ENCODE peak calls at places on chromosome 20, in four cellular contexts. Y is effector memory CD4-positive, alpha-beta T cell; V is caudate nucleus; D is activated CD4-positive, alpha-beta memory T cell treated with anti-CD3 and anti-CD28 coated beads for 36 hours. W is an unnamed sample.

GRCh38 chr20:30598460-30599230 is 658.8 kb upstream of the DEFB115 start:
- DNase-seq in D (no peak), V (no peak), Y (no peak), W (no peak)

GRCh38 chr20:37346232-37346525 is 239 bp downstream of the SRC start:
- DNase-seq in D (no peak), Y (no peak), V (no peak), W (no peak)

GRCh38 chr20:41330343-41330720 is 10.3 kb upstream of the LPIN3 start:
- DNase-seq in D (no peak), Y (no peak), V (no peak), W (no peak)

GRCh38 chr20:1527923-1528322 is 29.6 kb downstream of the SIRPD start:
- DNase-seq in Y (no peak), V (no peak), D (no peak), W (no peak)

GRCh38 chr20:22577515-22578220 is 6.7 kb downstream of the FOXA2 start:
- DNase-seq in V (no peak), D (no peak), Y (no peak), W (no peak)

GRCh38 chr20:59015812-59016711 is 3.2 kb upstream of the TUBB1 start:
- DNase-seq in V (no peak), D (peak; percentile 6), Y (no peak), W (no peak)

GRCh38 chr20:32300647-32301046 is 23.2 kb downstream of the KIF3B start:
- DNase-seq in D (no peak), V (no peak), Y (no peak), W (no peak)

GRCh38 chr20:1664911-1665310 is 7.3 kb upstream of the SIRPG start:
- DNase-seq in Y (peak; percentile 38), D (peak; percentile 84), V (no peak), W (no peak)

GRCh38 chr20:37305079-37305478 is 15.6 kb downstream of the MANBAL start:
- DNase-seq in Y (no peak), V (no peak), D (no peak), W (no peak)

GRCh38 chr20:4455301-4455701 is 266.4 kb upstream of the PRND start:
- DNase-seq in Y (no peak), D (no peak), V (no peak), W (no peak)

GRCh38 chr20:2879148-2879547 is 5.9 kb downstream of the PTPRA start:
- DNase-seq in D (no peak), V (no peak), Y (no peak), W (peak; percentile 45)

GRCh38 chr20:6126846-6127245 is 4.0 kb upstream of the FERMT1 start:
- DNase-seq in Y (no peak), D (no peak), V (no peak), W (no peak)

GRCh38 chr20:19047040-19047950 is 165.1 kb upstream of the SLC24A3 start:
- DNase-seq in D (no peak), V (no peak), Y (no peak), W (no peak)

GRCh38 chr20:48285656-48286055 is 500.4 kb upstream of the SULF2 start:
- DNase-seq in Y (no peak), D (no peak), V (no peak), W (no peak)

GRCh38 chr20:49290608-49291191 is 12.8 kb upstream of the ZNFX1 start:
- DNase-seq in D (no peak), Y (no peak), V (no peak), W (no peak)

GRCh38 chr20:45153147-45153546 is 21.6 kb upstream of the PI3 start:
- DNase-seq in D (no peak), Y (no peak), V (no peak), W (no peak)

GRCh38 chr20:63099426-63100267 is 92.9 kb upstream of the BHLHE23 start:
- DNase-seq in Y (no peak), V (no peak), D (no peak), W (peak; percentile 20)

GRCh38 chr20:30816182-30816645 is 441.2 kb upstream of the DEFB115 start:
- DNase-seq in V (no peak), Y (no peak), D (no peak), W (no peak)

GRCh38 chr20:24993337-24994185 is 1.0 kb upstream of the APMAP start:
- DNase-seq in V (no peak), Y (no peak), D (no peak), W (no peak)

GRCh38 chr20:48634641-48635040 is 193.2 kb downstream of the PREX1 start:
- DNase-seq in V (no peak), D (no peak), Y (no peak), W (no peak)

GRCh38 chr20:19986419-19986818 is 30.7 kb upstream of the NAA20 start:
- DNase-seq in D (no peak), V (no peak), Y (no peak), W (no peak)

GRCh38 chr20:35174458-35175216 is 2.8 kb downstream of the PROCR start:
- DNase-seq in D (no peak), Y (no peak), V (no peak), W (no peak)

GRCh38 chr20:46074006-46074405 is 15.8 kb downstream of the NCOA5 start:
- DNase-seq in Y (no peak), V (no peak), D (no peak), W (no peak)

GRCh38 chr20:57655812-57656161 is 35.6 kb upstream of the ZBP1 start:
- DNase-seq in D (peak; percentile 7), Y (no peak), V (no peak), W (no peak)

GRCh38 chr20:16804793-16805187 is 56.6 kb downstream of the OTOR start:
- DNase-seq in Y (no peak), V (no peak), D (no peak), W (no peak)

GRCh38 chr20:41089555-41089954 is 47.8 kb upstream of the PLCG1 start:
- DNase-seq in Y (no peak), V (no peak), D (no peak), W (no peak)

GRCh38 chr20:46977909-46978588 is 83.4 kb downstream of the EYA2 start:
- DNase-seq in Y (no peak), D (no peak), V (no peak), W (no peak)

GRCh38 chr20:325889-326644 is 715 bp downstream of the SOX12 start:
- DNase-seq in V (peak; percentile 62), Y (peak; percentile 27), D (peak; percentile 61), W (peak; percentile 93)

GRCh38 chr20:46954490-46955038 is 59.9 kb downstream of the EYA2 start:
- DNase-seq in Y (no peak), V (no peak), D (no peak), W (no peak)

GRCh38 chr20:47489448-47489872 is 12.2 kb upstream of the NCOA3 start:
- DNase-seq in D (peak; percentile 59), V (no peak), Y (no peak), W (no peak)